ENCODE peak calls at places on chromosome 19, in six cellular contexts. Y, U, D, G, E and A are unnamed samples.

GRCh38 chr19:55165952-55166529 is 372 bp downstream of the DNAAF3 start:
- DNase-seq in Y (no peak), U (peak; percentile 93), D (peak; percentile 84), G (peak; percentile 56), E (peak; percentile 77), A (peak; percentile 73)

GRCh38 chr19:750640-751423 is at the start of gene MISP:
- DNase-seq in Y (no peak), U (peak; percentile 95), D (no peak), G (no peak), E (no peak), A (no peak)

GRCh38 chr19:10557603-10558197 is 8.1 kb downstream of the KRI1 start:
- DNase-seq in Y (no peak), U (no peak), D (no peak), G (no peak), E (no peak), A (no peak)

GRCh38 chr19:45768644-45769053 is 403 bp downstream of the SIX5 start:
- DNase-seq in Y (peak; percentile 33), U (no peak), D (no peak), G (peak; percentile 75), E (peak; percentile 43), A (no peak)

GRCh38 chr19:55166530-55167268 is at the start of gene DNAAF3:
- DNase-seq in Y (peak; percentile 47), U (peak; percentile 98), D (peak; percentile 98), G (peak; percentile 91), E (peak; percentile 99), A (peak; percentile 94)

GRCh38 chr19:15398501-15399233 is 19.1 kb upstream of the AKAP8 start:
- DNase-seq in Y (no peak), U (no peak), D (peak; percentile 68), G (no peak), E (no peak), A (no peak)

GRCh38 chr19:38213911-38214625 is 10.0 kb downstream of the DPF1 start:
- DNase-seq in Y (peak; percentile 33), U (no peak), D (no peak), G (peak; percentile 80), E (no peak), A (no peak)

GRCh38 chr19:4284176-4284958 is 5.3 kb downstream of the SHD start:
- DNase-seq in Y (no peak), U (no peak), D (peak; percentile 81), G (peak; percentile 30), E (no peak), A (no peak)

GRCh38 chr19:20860339-20860738 is 62.7 kb upstream of the ZNF85 start:
- DNase-seq in Y (no peak), U (no peak), D (no peak), G (no peak), E (no peak), A (no peak)

GRCh38 chr19:7535035-7535992 is at the start of gene PNPLA6:
- DNase-seq in Y (peak; percentile 89), U (peak; percentile 88), D (peak; percentile 96), G (peak; percentile 95), E (peak; percentile 91), A (peak; percentile 92)

GRCh38 chr19:19628499-19629134 is 597 bp upstream of the LPAR2 start:
- DNase-seq in Y (peak; percentile 24), U (peak; percentile 90), D (no peak), G (peak; percentile 58), E (peak; percentile 70), A (peak; percentile 87)

GRCh38 chr19:47610546-47610894 is 1.6 kb downstream of the BICRA start:
- DNase-seq in Y (no peak), U (no peak), D (no peak), G (no peak), E (no peak), A (no peak)

GRCh38 chr19:48418317-48419064 is 25.0 kb downstream of the GRIN2D start:
- DNase-seq in Y (no peak), U (no peak), D (no peak), G (peak; percentile 43), E (no peak), A (no peak)